ENCODE peak calls at places on chromosomes 1 and 21, in six cellular contexts. V, U, B, S, O and R are unnamed samples.

GRCh38 chr1:156942576-156942975 is 22.1 kb downstream of the LRRC71 start:
- DNase-seq in S (no peak), V (no peak), U (no peak), O (no peak), B (peak), R (no peak)

GRCh38 chr1:24898152-24898908 is 31.7 kb downstream of the RUNX3 start:
- DNase-seq in U (peak), O (peak), B (peak), V (peak), S (peak), R (peak)

GRCh38 chr1:6601865-6602668 is 602 bp downstream of the KLHL21 start:
- DNase-seq in B (peak), O (no peak), U (peak), S (no peak), V (peak), R (peak)

GRCh38 chr1:85320371-85321131 is 44.1 kb upstream of the BCL10 start:
- DNase-seq in U (peak), B (no peak), V (no peak), O (peak), S (no peak), R (no peak)

GRCh38 chr1:85316324-85316723 is 39.9 kb upstream of the BCL10 start:
- DNase-seq in O (peak), B (no peak), U (no peak), V (no peak), S (no peak), R (no peak)

GRCh38 chr1:94755675-94756074 is 64.5 kb upstream of the SLC44A3 start:
- DNase-seq in O (peak), U (no peak), V (no peak), B (no peak), S (no peak), R (no peak)

GRCh38 chr1:97634758-97635157 is 286.1 kb downstream of the DPYD start:
- DNase-seq in S (no peak), U (no peak), O (no peak), B (no peak), V (no peak), R (no peak)

GRCh38 chr1:191695865-191696264 is 462.4 kb upstream of the RGS18 start:
- DNase-seq in U (no peak), V (no peak), S (no peak), B (no peak), O (no peak), R (no peak)

GRCh38 chr1:152160553-152160952 is 1.5 kb upstream of the RPTN start:
- DNase-seq in S (no peak), O (no peak), V (no peak), B (no peak), U (no peak), R (no peak)

GRCh38 chr1:246608616-246609376 is 42.5 kb downstream of the CNST start:
- DNase-seq in S (peak), V (peak), O (peak), U (peak), B (no peak), R (no peak)

GRCh38 chr1:220906561-220907334 is 27.5 kb downstream of the HLX start:
- DNase-seq in V (no peak), U (peak), O (peak), B (no peak), S (no peak), R (no peak)

GRCh38 chr21:36948686-36949085 is 17.8 kb downstream of the HLCS start:
- DNase-seq in S (no peak), B (no peak), U (no peak), V (no peak), O (peak), R (no peak)

GRCh38 chr1:201537966-201538617 is 835 bp upstream of the NAV1 start:
- DNase-seq in B (no peak), U (no peak), O (no peak), V (no peak), S (no peak), R (no peak)

GRCh38 chr21:38342734-38343133 is 85.9 kb downstream of the KCNJ15 start:
- DNase-seq in U (no peak), B (peak), V (no peak), O (peak), S (no peak), R (no peak)

GRCh38 chr1:183711691-183712401 is 58.7 kb upstream of the APOBEC4 start:
- DNase-seq in S (no peak), B (no peak), O (peak), U (no peak), V (no peak), R (no peak)

GRCh38 chr21:14403681-14404318 is 20.9 kb upstream of the HSPA13 start:
- DNase-seq in S (no peak), B (no peak), O (peak), V (no peak), U (peak), R (no peak)

GRCh38 chr21:39010629-39011404 is 172.4 kb downstream of the PSMG1 start:
- DNase-seq in O (no peak), V (no peak), B (no peak), U (no peak), S (no peak), R (no peak)

GRCh38 chr1:60877376-60877775 is 205.0 kb upstream of the NFIA start:
- DNase-seq in O (no peak), V (no peak), U (no peak), B (no peak), S (no peak), R (no peak)

GRCh38 chr1:51472349-51472748 is 46.7 kb downstream of the EPS15 start:
- DNase-seq in O (no peak), S (no peak), B (no peak), V (no peak), U (no peak), R (no peak)

GRCh38 chr21:26842300-26842699 is 2.9 kb downstream of the ADAMTS1 start:
- DNase-seq in B (no peak), V (no peak), U (peak), S (no peak), O (peak), R (no peak)

GRCh38 chr1:168422203-168422848 is 121.5 kb downstream of the XCL2 start:
- DNase-seq in S (no peak), O (no peak), V (no peak), U (no peak), B (no peak), R (no peak)

GRCh38 chr1:47578026-47578861 is 140.4 kb downstream of the FOXD2 start:
- DNase-seq in V (peak), O (no peak), U (no peak), B (peak), S (no peak), R (peak)

GRCh38 chr1:193183019-193183643 is 3.3 kb downstream of the B3GALT2 start:
- DNase-seq in U (peak), B (no peak), V (peak), S (no peak), O (peak), R (peak)

GRCh38 chr1:213934642-213935041 is 53.1 kb upstream of the PROX1 start:
- DNase-seq in V (no peak), S (no peak), O (no peak), B (no peak), U (peak), R (no peak)

GRCh38 chr21:37565530-37566223 is 199.1 kb downstream of the DYRK1A start:
- DNase-seq in U (no peak), B (no peak), V (no peak), O (peak), S (no peak), R (no peak)

GRCh38 chr1:169604781-169605560 is 18.7 kb upstream of the F5 start:
- DNase-seq in U (no peak), O (no peak), S (no peak), V (no peak), B (no peak), R (no peak)

GRCh38 chr1:152052606-152053005 is 15.8 kb upstream of the S100A11 start:
- DNase-seq in U (peak), O (peak), S (peak), B (peak), V (peak), R (peak)

GRCh38 chr1:182611787-182612186 is 7.6 kb upstream of the RGS16 start:
- DNase-seq in S (no peak), U (no peak), V (no peak), B (no peak), O (no peak), R (no peak)

GRCh38 chr21:46347791-46348381 is 23.9 kb downstream of the PCNT start:
- DNase-seq in B (no peak), V (no peak), O (peak), U (no peak), S (no peak), R (no peak)
- TF ChIP-seq CTCF in B (no peak), V (no peak), O (no peak), U (no peak), S (no peak), R (peak)

DNA sequence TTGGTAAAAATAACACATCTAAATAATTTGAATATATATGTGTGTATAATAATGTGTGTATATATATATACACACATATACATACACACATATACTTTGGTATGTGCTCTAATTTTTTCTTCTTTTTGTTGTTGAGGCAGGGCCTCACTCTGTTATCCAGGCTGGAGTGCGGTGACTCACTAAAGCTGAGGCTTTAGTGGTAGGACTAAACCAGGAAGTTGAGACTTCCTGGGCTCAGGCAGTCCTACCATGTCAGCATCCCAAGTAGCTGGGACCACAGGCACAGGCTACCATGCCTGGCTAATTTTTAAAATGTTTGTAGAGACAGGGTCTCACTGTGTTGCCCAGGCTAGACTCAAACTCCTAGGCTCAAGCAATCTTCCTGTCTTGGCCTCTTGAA is 46.7 kb upstream of the CXADR start:
- DNase-seq in V (peak), B (no peak), O (peak), S (no peak), U (peak), R (no peak)
- TF ChIP-seq CTCF in V (no peak), B (no peak), O (no peak), S (no peak), U (no peak), R (no peak)

GRCh38 chr1:18716785-18717678 is 86.4 kb downstream of the PAX7 start:
- DNase-seq in B (no peak), O (no peak), S (no peak), U (no peak), V (no peak), R (peak)
- TF ChIP-seq CTCF in B (no peak), O (no peak), S (no peak), U (no peak), V (no peak), R (no peak)

GRCh38 chr1:54367613-54368012 is 38.6 kb downstream of the SSBP3 start:
- DNase-seq in S (no peak), U (no peak), B (no peak), O (no peak), V (no peak), R (no peak)

GRCh38 chr1:54371936-54372385 is 34.2 kb downstream of the SSBP3 start:
- DNase-seq in B (no peak), S (no peak), O (no peak), V (no peak), U (no peak), R (no peak)

GRCh38 chr1:54372978-54373377 is 33.2 kb downstream of the SSBP3 start:
- DNase-seq in V (no peak), B (no peak), S (no peak), U (no peak), O (no peak), R (no peak)

GRCh38 chr1:54371038-54371935 is 34.9 kb downstream of the SSBP3 start:
- DNase-seq in S (no peak), U (no peak), B (no peak), V (peak), O (no peak), R (no peak)

DNA sequence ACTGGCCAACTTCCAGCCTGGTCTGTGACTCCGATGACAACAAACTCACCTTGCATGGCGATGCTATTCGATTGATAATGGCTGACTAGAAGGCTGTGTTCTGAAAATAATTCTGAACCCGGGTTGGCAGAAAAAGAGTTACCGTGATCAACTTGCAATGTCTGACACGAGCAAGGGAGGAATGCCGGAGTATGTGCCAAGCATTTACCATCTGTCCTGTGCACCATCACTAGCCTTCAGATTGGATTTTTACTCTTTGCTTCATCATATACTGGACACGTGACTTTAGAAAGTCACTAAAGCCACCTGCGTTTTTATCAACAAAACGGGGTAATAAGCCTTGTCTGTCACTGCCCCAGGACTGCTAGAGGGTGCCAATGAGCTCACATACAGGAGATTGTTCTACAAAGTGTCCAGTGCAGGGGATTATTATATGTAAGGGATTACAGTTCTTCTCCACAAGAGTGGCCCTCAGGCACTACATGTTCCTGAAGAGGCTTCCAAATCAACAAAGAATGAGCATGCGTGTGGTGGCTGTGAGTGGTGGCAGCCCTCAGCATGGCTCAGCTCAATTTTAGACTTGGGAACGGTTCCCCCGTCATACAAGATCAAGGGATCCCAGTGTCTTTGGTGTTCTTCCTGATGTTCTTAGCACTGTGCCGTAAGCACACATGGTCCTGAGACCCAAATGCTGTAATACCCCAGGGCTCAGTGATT is 35.7 kb downstream of the SSBP3 start:
- DNase-seq in S (no peak), V (no peak), U (no peak), O (no peak), B (no peak), R (no peak)
- TF ChIP-seq CTCF in S (no peak), V (no peak), U (no peak), O (no peak), B (no peak), R (no peak)

DNA sequence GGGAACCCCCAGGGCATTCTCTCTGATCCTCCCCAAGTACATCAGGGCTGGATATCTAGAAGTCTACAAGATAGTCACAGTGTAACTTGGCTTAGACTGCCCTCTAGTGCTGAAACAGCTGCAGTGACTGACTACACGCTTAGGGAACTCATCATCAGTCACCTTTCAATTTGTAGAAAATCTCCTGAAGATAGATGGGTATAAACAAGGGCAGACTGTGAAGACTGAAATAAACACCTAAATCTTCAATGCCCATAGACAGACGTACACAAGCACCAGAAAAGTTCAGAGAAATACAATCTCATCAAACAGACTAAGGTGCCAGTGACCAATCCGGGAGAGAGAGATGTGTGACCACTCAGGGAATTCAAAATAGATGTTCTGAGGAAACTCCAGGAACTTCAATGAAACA is 46.6 kb downstream of the PACC1 start:
- DNase-seq in S (no peak), V (peak), U (peak), B (no peak), O (peak), R (peak)
- TF ChIP-seq CTCF in S (no peak), V (peak), U (peak), B (peak), O (peak), R (peak)

GRCh38 chr1:160538985-160539651 is 16.1 kb upstream of the SLAMF6 start:
- DNase-seq in B (no peak), V (peak), O (no peak), S (no peak), U (peak), R (no peak)

GRCh38 chr1:160534823-160535605 is 12.0 kb upstream of the SLAMF6 start:
- DNase-seq in V (no peak), B (no peak), U (no peak), O (no peak), S (no peak), R (no peak)

GRCh38 chr1:160540859-160541233 is 17.8 kb upstream of the SLAMF6 start:
- DNase-seq in B (no peak), V (no peak), U (no peak), O (no peak), S (no peak), R (no peak)

GRCh38 chr1:160539896-160540858 is 17.1 kb upstream of the SLAMF6 start:
- DNase-seq in U (no peak), O (no peak), V (peak), B (no peak), S (no peak), R (no peak)

DNA sequence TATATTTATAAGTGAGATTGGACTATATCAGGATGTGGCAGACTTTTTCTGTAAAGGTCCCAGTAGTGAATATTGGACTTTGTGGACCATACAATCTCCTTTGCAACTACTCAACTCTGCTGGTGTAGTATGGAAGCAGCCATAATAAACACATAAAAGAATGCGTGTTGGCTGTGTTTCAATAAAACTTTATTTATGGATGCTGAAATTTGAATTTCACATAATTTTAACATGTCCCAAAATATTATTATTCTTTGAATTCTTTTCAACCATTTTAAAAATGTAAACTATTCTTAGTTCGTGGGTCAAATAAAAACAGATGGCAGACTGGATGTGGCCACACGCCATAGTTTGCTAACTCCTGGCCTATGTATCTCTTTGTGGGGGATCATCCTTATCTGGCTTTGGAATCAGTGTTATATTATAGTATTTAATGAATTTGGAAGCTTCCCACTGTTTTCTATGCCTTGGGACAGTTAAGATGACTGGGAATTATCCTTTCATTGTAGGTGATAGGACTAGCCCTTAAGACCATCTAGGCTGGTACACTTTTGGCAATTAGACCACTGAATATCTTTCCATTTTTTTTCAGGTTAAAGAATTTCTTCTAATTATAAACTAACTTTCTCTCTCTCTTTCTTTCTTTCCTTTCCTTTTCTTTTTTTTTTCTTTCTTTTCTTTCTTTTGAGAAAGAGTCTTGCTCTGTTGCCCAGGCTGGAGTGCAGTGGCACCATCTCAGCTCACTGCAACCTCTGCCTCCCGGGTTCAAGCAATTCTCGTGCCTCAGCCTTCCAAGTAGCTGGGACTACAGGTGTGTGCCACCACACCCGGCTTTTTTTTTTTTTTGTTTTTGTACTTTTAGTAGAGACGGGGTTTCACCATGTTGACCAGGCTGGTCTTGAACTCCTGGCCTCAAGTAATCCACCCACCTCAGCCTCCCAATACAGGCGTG is 14.9 kb upstream of the SLAMF6 start:
- DNase-seq in O (no peak), S (no peak), V (no peak), U (no peak), B (no peak), R (no peak)
- TF ChIP-seq CTCF in O (no peak), S (no peak), V (no peak), U (no peak), B (no peak), R (no peak)

DNA sequence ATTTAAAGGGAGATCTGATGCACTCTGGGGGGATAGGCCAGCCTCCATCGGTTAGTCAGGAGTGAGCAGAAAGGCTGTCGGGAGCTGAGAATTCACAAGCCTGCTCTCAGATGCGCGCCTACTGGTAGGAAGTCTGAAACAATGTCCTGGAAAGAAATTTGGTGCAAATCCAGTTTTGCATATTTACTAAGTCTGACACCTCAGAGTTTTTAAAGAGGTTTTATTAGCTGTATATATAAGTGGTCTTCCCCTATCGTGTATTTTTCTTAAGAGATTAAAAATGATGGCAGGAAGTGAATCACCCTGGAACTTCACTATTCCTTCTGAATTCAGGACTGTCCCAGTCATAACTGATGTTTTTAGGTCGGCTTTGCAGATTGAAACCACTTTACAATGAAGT is 99.8 kb upstream of the C1orf105 start:
- DNase-seq in O (peak), V (no peak), S (no peak), B (no peak), U (no peak), R (no peak)
- TF ChIP-seq CTCF in O (peak), V (no peak), S (no peak), B (no peak), U (no peak), R (no peak)

GRCh38 chr1:93061895-93062792 is 16.9 kb upstream of the MTF2 start:
- DNase-seq in U (peak), S (no peak), V (peak), B (no peak), O (peak), R (no peak)
- TF ChIP-seq CTCF in U (peak), S (no peak), V (peak), B (no peak), O (peak), R (peak)

GRCh38 chr1:29706936-29707335 is 470.6 kb downstream of the PTPRU start:
- DNase-seq in S (no peak), B (no peak), V (no peak), O (peak), U (peak), R (peak)
- TF ChIP-seq CTCF in S (no peak), B (no peak), V (no peak), O (peak), U (peak), R (peak)